ENCODE peak calls at places on chromosomes 1 and 21, in five cellular contexts. O is A549, T is SK-N-SH, B is sigmoid colon, M is K562. D is an unnamed sample.
A peak's percentile ranks its signal among the peaks of the same experiment; 100 is the strongest.

GRCh38 chr1:154199563-154199879 is 6.6 kb downstream of the CFAP141 start:
- DNase-seq in T (no peak), B (no peak), M (peak; percentile 18), O (no peak), D (no peak)

GRCh38 chr1:234962340-234962989 is 166.2 kb downstream of the TOMM20 start:
- DNase-seq in B (peak; percentile 79), T (peak; percentile 50), O (peak; percentile 71), M (peak; percentile 74), D (no peak)

GRCh38 chr1:223733898-223734852 is 21.8 kb downstream of the CAPN2 start:
- DNase-seq in B (no peak), M (no peak), T (no peak), O (no peak), D (no peak)

GRCh38 chr1:244239261-244239770 is 188.2 kb downstream of the ZBTB18 start:
- DNase-seq in M (no peak), B (no peak), O (no peak), T (no peak), D (no peak)

GRCh38 chr1:51344602-51345299 is 14.4 kb upstream of the TTC39A start:
- DNase-seq in M (peak; percentile 68), B (no peak), T (peak; percentile 69), O (no peak), D (no peak)

GRCh38 chr21:37202221-37202805 is 64.8 kb downstream of the VPS26C start:
- DNase-seq in T (no peak), M (no peak), B (no peak), O (no peak), D (no peak)

GRCh38 chr1:5551274-5551966 is 440.8 kb downstream of the NPHP4 start:
- DNase-seq in M (peak; percentile 18), T (no peak), B (no peak), O (peak; percentile 1), D (no peak)

GRCh38 chr1:186502087-186502486 is 41.2 kb upstream of the PDC start:
- DNase-seq in O (no peak), B (no peak), T (no peak), M (no peak), D (no peak)

GRCh38 chr1:210129759-210130158 is 102.8 kb upstream of the SERTAD4 start:
- DNase-seq in M (no peak), B (no peak), O (no peak), T (no peak), D (no peak)

GRCh38 chr1:233443040-233443439 is 115.5 kb downstream of the MAP3K21 start:
- DNase-seq in T (no peak), M (no peak), O (peak; percentile 19), B (no peak), D (no peak)

GRCh38 chr1:246793331-246793890 is 69.2 kb downstream of the SCCPDH start:
- DNase-seq in T (no peak), B (no peak), M (no peak), O (no peak), D (no peak)

GRCh38 chr1:156146749-156147405 is 6.5 kb upstream of the SEMA4A start:
- DNase-seq in M (no peak), B (no peak), T (no peak), O (no peak), D (no peak)

GRCh38 chr21:31142600-31142999 is 104.3 kb upstream of the KRTAP19-8 start:
- DNase-seq in B (no peak), M (no peak), O (no peak), T (peak; percentile 40), D (no peak)

GRCh38 chr1:35894183-35894582 is 11.2 kb downstream of the AGO1 start:
- DNase-seq in T (no peak), O (peak; percentile 46), B (no peak), M (peak; percentile 88), D (no peak)

GRCh38 chr1:32073387-32074229 is 869 bp downstream of the TMEM39B start:
- DNase-seq in T (no peak), O (no peak), B (no peak), M (no peak), D (no peak)

GRCh38 chr1:40842201-40842600 is 20.0 kb downstream of the CITED4 start:
- DNase-seq in T (no peak), O (no peak), B (no peak), M (no peak), D (no peak)

GRCh38 chr1:1203561-1204424 is 2.6 kb downstream of the TNFRSF18 start:
- DNase-seq in T (peak; percentile 74), B (no peak), M (peak; percentile 50), O (no peak), D (no peak)

GRCh38 chr1:42480921-42481320 is 17.8 kb downstream of the CCDC30 start:
- DNase-seq in T (no peak), O (no peak), M (no peak), B (no peak), D (no peak)

GRCh38 chr1:44077421-44077820 is 41.2 kb upstream of the KLF17 start:
- DNase-seq in M (no peak), O (no peak), T (no peak), B (no peak), D (no peak)

GRCh38 chr21:29018540-29018939 is 609 bp downstream of the RWDD2B start:
- DNase-seq in M (peak; percentile 56), T (peak; percentile 35), B (no peak), O (no peak), D (no peak)

GRCh38 chr1:26907071-26907922 is 6.5 kb downstream of the NR0B2 start:
- DNase-seq in T (no peak), M (peak; percentile 70), B (no peak), O (peak; percentile 63), D (no peak)

GRCh38 chr1:244801246-244801645 is 34.2 kb upstream of the COX20 start:
- DNase-seq in M (peak; percentile 62), B (no peak), T (peak; percentile 65), O (peak; percentile 57), D (no peak)

GRCh38 chr21:42061195-42061865 is 9.8 kb upstream of the UMODL1 start:
- DNase-seq in T (no peak), O (no peak), M (no peak), B (peak; percentile 78), D (no peak)

GRCh38 chr1:64917328-64917861 is 49.0 kb downstream of the JAK1 start:
- DNase-seq in T (no peak), M (peak; percentile 44), O (peak; percentile 92), B (peak; percentile 91), D (peak; percentile 72)

GRCh38 chr21:34844033-34844923 is 175.5 kb downstream of the CLIC6 start:
- DNase-seq in O (no peak), B (peak; percentile 87), M (no peak), T (no peak), D (peak; percentile 64)

GRCh38 chr21:16587141-16587570 is 857.4 kb downstream of the USP25 start:
- DNase-seq in T (peak; percentile 48), M (no peak), O (peak; percentile 84), B (peak; percentile 69), D (peak; percentile 30)

GRCh38 chr1:151284013-151284577 is 2.0 kb downstream of the ZNF687 start:
- DNase-seq in O (no peak), M (no peak), B (no peak), T (no peak), D (no peak)

DNA sequence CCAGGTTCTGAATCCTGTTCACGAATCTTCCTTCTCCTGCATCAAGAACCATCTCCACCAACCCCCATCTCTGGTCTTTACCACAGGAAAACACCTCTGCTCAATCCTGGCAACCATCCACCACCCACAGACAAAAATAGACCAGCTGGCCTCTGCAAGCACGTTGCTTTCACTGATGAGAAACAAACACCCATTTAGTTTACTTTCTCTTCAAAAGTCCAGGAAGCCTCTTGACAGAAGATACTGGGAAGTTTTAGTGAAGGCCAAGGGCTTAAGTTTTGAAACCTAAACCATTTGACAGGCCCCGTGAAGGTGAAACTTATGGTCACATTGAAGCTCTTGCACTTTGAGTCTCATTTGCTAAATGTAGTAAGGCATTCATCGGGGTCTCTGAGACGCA is 122.6 kb upstream of the PPP2R5A start:
- DNase-seq in O (no peak), B (peak; percentile 77), T (no peak), M (peak; percentile 47), D (no peak)
- H3K4me3 ChIP-seq in O (no peak overlapping the region), B (no peak overlapping the region), T (no peak overlapping the region), M (no peak overlapping the region), D (no peak overlapping the region)

GRCh38 chr1:226661271-226661670 is 77.8 kb downstream of the ITPKB start:
- DNase-seq in B (no peak), M (no peak), T (no peak), O (no peak), D (no peak)

GRCh38 chr1:226663327-226663704 is 75.8 kb downstream of the ITPKB start:
- DNase-seq in B (no peak), O (no peak), T (no peak), M (no peak), D (no peak)

GRCh38 chr1:226664413-226665101 is 74.5 kb downstream of the ITPKB start:
- DNase-seq in B (peak; percentile 91), O (no peak), M (no peak), T (no peak), D (peak; percentile 71)

GRCh38 chr1:226661965-226662364 is 77.1 kb downstream of the ITPKB start:
- DNase-seq in T (no peak), M (no peak), O (no peak), B (no peak), D (no peak)

DNA sequence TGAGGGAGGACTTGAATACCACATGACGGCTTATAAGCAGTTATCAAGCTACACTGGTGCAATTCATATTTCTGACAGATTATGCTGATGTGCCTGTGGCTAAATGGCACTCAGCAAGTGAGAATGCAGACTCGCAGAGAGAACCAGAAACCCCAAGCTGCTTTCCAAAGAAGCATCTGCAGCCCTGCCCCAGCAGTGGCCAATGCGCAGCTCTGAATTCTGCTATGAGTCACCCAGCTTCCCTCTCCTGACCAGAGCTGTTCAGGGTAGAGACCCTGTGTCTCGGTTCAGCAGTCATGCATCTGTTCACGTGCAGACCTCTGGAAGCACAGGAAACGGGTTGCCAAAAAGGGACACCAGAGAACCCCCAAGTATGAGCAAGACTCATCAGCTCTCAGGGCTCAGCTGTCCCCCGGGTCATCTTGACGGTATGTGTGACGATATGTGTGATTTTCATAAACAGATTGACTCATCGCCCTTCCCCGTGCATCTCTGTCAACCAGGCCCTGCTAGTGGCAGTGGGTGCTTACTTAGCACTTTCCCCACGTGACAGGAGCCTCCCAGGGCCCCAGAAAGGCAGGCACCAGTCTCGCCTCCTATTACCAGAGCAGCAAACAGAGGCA is 76.3 kb downstream of the ITPKB start:
- DNase-seq in M (peak; percentile 20), T (peak; percentile 78), O (peak; percentile 40), B (peak; percentile 95), D (peak; percentile 71)
- TF ChIP-seq EP300 in M (no peak), T (peak; percentile 9), O (no peak), B (peak; percentile 97), D (peak; percentile 83)

DNA sequence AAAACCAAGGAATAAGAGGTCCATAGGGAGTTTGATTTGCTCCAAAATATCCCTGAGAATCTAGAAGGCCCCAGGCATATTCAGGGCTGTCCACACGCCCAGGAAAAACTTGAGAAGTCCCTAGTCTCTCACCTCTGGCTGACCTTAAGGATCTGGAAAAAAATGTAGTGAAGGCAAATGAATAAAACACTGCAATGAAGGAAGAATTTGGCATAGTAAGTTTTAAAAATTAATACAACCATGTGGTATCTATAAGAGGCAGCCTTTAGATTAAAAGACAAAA is 91.3 kb downstream of the COLGALT2 start:
- DNase-seq in T (no peak), M (no peak), B (no peak), O (no peak), D (no peak)
- H3K27ac ChIP-seq in T (no peak overlapping the region), M (no peak overlapping the region), B (no peak overlapping the region), O (no peak overlapping the region), D (no peak overlapping the region)

DNA sequence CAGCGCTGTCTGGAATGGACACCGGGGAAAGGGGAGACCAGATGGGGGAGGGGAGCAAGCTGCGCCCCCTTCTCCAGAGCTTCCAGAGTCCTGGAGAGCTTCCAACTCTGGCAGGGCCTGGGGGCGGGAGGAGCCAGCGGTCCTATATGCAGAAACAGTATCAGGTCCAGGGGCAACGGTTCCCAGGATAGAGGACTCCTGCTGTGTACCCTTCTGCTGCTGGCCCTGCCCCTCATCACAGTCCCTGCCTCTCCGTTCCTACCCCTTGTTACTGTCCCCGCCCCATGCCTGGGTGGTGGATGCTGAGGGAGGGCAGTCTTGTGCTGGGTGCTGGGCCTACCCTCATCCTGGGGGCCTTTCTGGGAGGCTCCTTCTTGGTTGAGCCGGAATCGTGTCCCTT is 19.1 kb upstream of the PEX10 start:
- DNase-seq in B (no peak), M (no peak), T (no peak), O (no peak), D (no peak)
- H3K4me3 ChIP-seq in B (no peak overlapping the region), M (no peak overlapping the region), T (no peak overlapping the region), O (no peak overlapping the region), D (no peak overlapping the region)

D was measured in tibial nerve.